ENCODE peak calls at places on chromosomes 3 and 15, in nine cellular contexts. K is HFF-Myc, Q is GM23338, P is neural progenitor cell, Y is OCI-LY7, H is fibroblast of lung, B is transverse colon, F is body of pancreas, C is right atrium auricular region. X is an unnamed sample.
A peak's percentile ranks its signal among the peaks of the same experiment; 100 is the strongest.

GRCh38 chr3:195164573-195165263 is 106.2 kb downstream of the XXYLT1 start:
- DNase-seq in C (no peak), Y (no peak), H (no peak), F (no peak), P (no peak), Q (no peak), B (no peak), K (no peak), X (no peak)

GRCh38 chr15:25366058-25366457 is 72.8 kb downstream of the UBE3A start:
- DNase-seq in P (no peak), Q (no peak), Y (no peak), C (no peak), K (no peak), F (no peak), H (no peak), B (no peak), X (no peak)

GRCh38 chr3:20809356-20809755 is 623.4 kb upstream of the SGO1 start:
- DNase-seq in B (no peak), F (no peak), P (no peak), K (no peak), Y (no peak), C (no peak), Q (no peak), H (no peak), X (no peak)

GRCh38 chr3:59968510-59968909 is 918.7 kb upstream of the CFAP20DC start:
- DNase-seq in Y (no peak), P (no peak), B (no peak), F (peak; percentile 3), C (no peak), Q (peak; percentile 9), K (no peak), H (peak; percentile 20), X (no peak)

GRCh38 chr3:53044371-53045106 is 1.3 kb downstream of the SFMBT1 start:
- DNase-seq in K (no peak), H (peak; percentile 50), F (peak; percentile 31), Q (peak; percentile 63), Y (peak; percentile 51), B (peak; percentile 41), C (no peak), P (no peak), X (peak; percentile 37)

GRCh38 chr3:24495334-24495994 is 814 bp upstream of the THRB start:
- DNase-seq in Q (peak; percentile 80), C (peak; percentile 69), Y (no peak), H (no peak), B (peak; percentile 67), F (peak; percentile 75), P (peak; percentile 77), K (no peak), X (peak; percentile 25)

GRCh38 chr15:37979597-37979996 is 45.2 kb downstream of the TMCO5A start:
- DNase-seq in B (no peak), Q (no peak), F (no peak), P (no peak), C (no peak), K (no peak), Y (no peak), H (no peak), X (no peak)

GRCh38 chr15:99729920-99730319 is 3.3 kb downstream of the LYSMD4 start:
- DNase-seq in K (peak; percentile 32), F (peak; percentile 10), H (peak; percentile 41), Q (peak; percentile 64), B (no peak), P (peak; percentile 54), Y (peak; percentile 47), C (no peak), X (no peak)

GRCh38 chr3:38165722-38166387 is 518 bp downstream of the OXSR1 start:
- DNase-seq in Q (peak; percentile 58), F (peak; percentile 64), B (no peak), K (no peak), C (no peak), P (no peak), Y (peak; percentile 29), H (peak; percentile 11), X (no peak)

GRCh38 chr3:53525765-53526761 is 31.7 kb downstream of the CACNA1D start:
- DNase-seq in P (no peak), H (peak; percentile 12), B (peak; percentile 30), Q (no peak), K (no peak), C (peak; percentile 62), F (peak; percentile 41), Y (no peak), X (no peak)

GRCh38 chr3:27380433-27381357 is 11.5 kb upstream of the NEK10 start:
- DNase-seq in K (no peak), F (no peak), H (peak; percentile 27), B (no peak), P (no peak), Q (no peak), Y (no peak), C (no peak), X (no peak)

GRCh38 chr3:159760056-159760455 is 228.6 kb upstream of the IL12A start:
- DNase-seq in Y (no peak), C (no peak), H (no peak), B (no peak), F (no peak), Q (no peak), P (no peak), K (no peak), X (no peak)

GRCh38 chr3:46112296-46112695 is 85.0 kb upstream of the XCR1 start:
- DNase-seq in C (no peak), H (peak; percentile 45), B (no peak), Q (no peak), F (no peak), Y (no peak), K (no peak), P (no peak), X (no peak)

GRCh38 chr15:39130556-39131379 is 450.1 kb upstream of the THBS1 start:
- DNase-seq in C (no peak), H (no peak), Y (no peak), K (no peak), P (no peak), Q (no peak), B (no peak), F (no peak), X (no peak)

GRCh38 chr15:35545316-35545824 is 595 bp downstream of the DPH6 start:
- DNase-seq in H (peak; percentile 72), F (peak; percentile 60), C (peak; percentile 66), P (no peak), Y (peak; percentile 50), K (peak; percentile 42), Q (peak; percentile 50), B (peak; percentile 47), X (peak; percentile 31)

GRCh38 chr15:45448516-45448915 is 70.2 kb upstream of the GATM start:
- DNase-seq in Q (peak; percentile 34), H (peak; percentile 29), P (no peak), K (no peak), C (no peak), B (peak; percentile 69), Y (no peak), F (no peak), X (no peak)

GRCh38 chr15:42081463-42081830 is 12.9 kb downstream of the PLA2G4D start:
- DNase-seq in B (peak; percentile 3), H (no peak), Y (no peak), P (no peak), Q (no peak), F (no peak), C (no peak), K (no peak), X (no peak)
- TF ChIP-seq CTCF in B (no peak), H (no peak), Y (no peak), P (no peak), Q (no peak), F (no peak), C (no peak), K (no peak), X (no peak)

DNA sequence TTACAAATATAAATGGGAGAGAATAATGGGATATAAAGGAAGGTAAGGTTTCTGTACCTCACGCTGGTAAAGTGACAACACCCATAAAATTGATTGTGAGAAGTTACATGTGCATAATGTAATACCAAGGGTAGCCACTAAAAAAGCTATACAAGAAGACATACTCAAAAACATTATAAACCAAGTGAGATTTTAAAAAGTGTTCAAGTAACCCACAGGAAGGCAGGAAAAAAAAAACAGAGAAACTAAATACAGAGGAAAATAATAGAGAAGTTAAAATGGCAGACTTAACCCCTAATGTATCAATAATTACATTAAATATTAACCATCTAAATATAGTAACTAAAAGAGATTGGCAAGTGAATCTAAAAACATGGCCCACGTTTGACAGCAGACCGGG is 76.3 kb downstream of the PCSK6 start:
- DNase-seq in B (no peak), K (no peak), Q (no peak), Y (no peak), C (no peak), H (no peak), F (no peak), P (no peak), X (no peak)
- TF ChIP-seq CTCF in B (peak; percentile 6), K (no peak), Q (no peak), Y (no peak), C (no peak), H (no peak), F (no peak), P (no peak), X (peak; percentile 44)

DNA sequence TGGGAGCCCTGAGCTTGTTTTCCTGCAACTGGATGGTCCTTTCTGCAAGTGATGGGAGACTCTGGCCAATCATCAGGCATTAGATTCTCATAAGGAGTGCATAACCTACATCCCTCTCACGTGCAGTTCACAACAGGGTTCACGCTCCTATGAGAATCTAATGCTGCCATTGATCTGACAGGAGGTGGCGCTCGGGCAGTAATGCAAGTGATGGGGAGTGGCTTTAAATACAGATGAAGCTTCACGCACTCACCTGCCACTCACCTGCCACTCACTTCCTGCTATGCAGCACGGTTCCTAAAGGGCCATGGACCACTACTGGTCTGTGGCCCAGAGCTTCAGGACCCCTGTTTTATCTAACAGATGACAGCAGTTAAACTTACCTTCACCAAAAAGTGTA is 21.4 kb downstream of the CSNK1G1 start:
- DNase-seq in F (no peak), P (no peak), C (no peak), K (no peak), Y (peak; percentile 57), B (peak; percentile 39), Q (peak; percentile 72), H (no peak), X (no peak)
- TF ChIP-seq CTCF in F (no peak), P (no peak), C (no peak), K (no peak), Y (peak; percentile 73), B (no peak), Q (peak; percentile 70), H (no peak), X (no peak)

GRCh38 chr3:196194542-196194915 is 16.7 kb downstream of the ZDHHC19 start:
- DNase-seq in Q (no peak), K (no peak), B (no peak), H (no peak), Y (no peak), C (no peak), F (no peak), P (no peak), X (no peak)

GRCh38 chr3:196189608-196190347 is 21.4 kb downstream of the ZDHHC19 start:
- DNase-seq in P (no peak), Y (no peak), H (no peak), F (no peak), C (no peak), Q (no peak), B (no peak), K (no peak), X (no peak)

GRCh38 chr3:196193738-196194541 is 17.3 kb downstream of the ZDHHC19 start:
- DNase-seq in C (peak; percentile 62), F (peak; percentile 70), H (no peak), Q (no peak), Y (no peak), P (no peak), K (no peak), B (peak; percentile 79), X (no peak)

GRCh38 chr3:196193037-196193737 is 18.0 kb downstream of the ZDHHC19 start:
- DNase-seq in F (no peak), B (no peak), Y (no peak), Q (no peak), K (no peak), C (no peak), H (no peak), P (no peak), X (no peak)

GRCh38 chr3:196192036-196193001 is 18.9 kb downstream of the ZDHHC19 start:
- DNase-seq in Q (peak; percentile 68), Y (peak; percentile 38), K (no peak), P (no peak), B (peak; percentile 56), C (no peak), H (no peak), F (peak; percentile 37), X (no peak)
- TF ChIP-seq CTCF in Q (peak; percentile 76), Y (peak; percentile 45), K (no peak), P (peak; percentile 34), B (no peak), C (no peak), H (no peak), F (no peak), X (no peak)

X was measured in neural crest cell.